ENCODE peak calls at places on chromosomes 12 and 14, in ten cellular contexts. L is pancreas, F is A549, D is left lung, Q is GM23338, C is retinal pigment epithelial cell, T is left ventricle myocardium inferior, I is AG04449, A is astrocyte of the cerebellum, Y is fibroblast of pulmonary artery. K is an unnamed sample.
A peak's percentile ranks its signal among the peaks of the same experiment; 100 is the strongest.

GRCh38 chr14:69214376-69214775 is 23.1 kb downstream of the EXD2 start:
- DNase-seq in L (no peak), F (peak; percentile 12), D (no peak), Q (no peak), C (no peak), T (no peak), I (no peak), A (no peak), Y (no peak), K (peak; percentile 70)

GRCh38 chr12:55820679-55821078 is 2.8 kb downstream of the ORMDL2 start:
- DNase-seq in L (no peak), F (peak; percentile 44), D (no peak), Q (peak; percentile 53), C (no peak), T (no peak), I (no peak), A (no peak), Y (peak; percentile 44), K (peak; percentile 55)

GRCh38 chr14:79638647-79639266 is 572.5 kb downstream of the DIO2 start:
- DNase-seq in L (no peak), F (no peak), D (no peak), Q (no peak), C (no peak), T (no peak), I (no peak), A (no peak), Y (no peak), K (no peak)

GRCh38 chr12:9065607-9065856 is 50.2 kb downstream of the A2M start:
- DNase-seq in L (no peak), F (no peak), D (no peak), Q (no peak), C (no peak), T (no peak), I (no peak), A (no peak), Y (no peak), K (no peak)

GRCh38 chr14:65167072-65167645 is 64.8 kb upstream of the MAX start:
- DNase-seq in L (no peak), F (peak; percentile 44), D (no peak), Q (peak; percentile 31), C (no peak), T (no peak), I (no peak), A (no peak), Y (no peak), K (peak; percentile 14)

GRCh38 chr12:56593909-56594621 is 36.1 kb downstream of the BAZ2A start:
- DNase-seq in L (no peak), F (peak; percentile 75), D (no peak), Q (peak; percentile 92), C (peak; percentile 74), T (no peak), I (peak; percentile 46), A (peak; percentile 41), Y (peak; percentile 87), K (peak; percentile 88)

GRCh38 chr14:85607571-85608219 is 77.8 kb downstream of the FLRT2 start:
- DNase-seq in L (no peak), F (peak; percentile 3), D (no peak), Q (no peak), C (peak; percentile 76), T (no peak), I (peak; percentile 67), A (peak; percentile 84), Y (peak; percentile 78), K (peak; percentile 89)

GRCh38 chr14:50092006-50092555 is 24.3 kb downstream of the VCPKMT start:
- DNase-seq in L (no peak), F (no peak), D (no peak), Q (peak; percentile 22), C (no peak), T (no peak), I (no peak), A (no peak), Y (no peak), K (no peak)

GRCh38 chr12:52200783-52201519 is 9.1 kb upstream of the KRT80 start:
- DNase-seq in L (peak; percentile 17), F (no peak), D (peak; percentile 49), Q (no peak), C (no peak), T (peak; percentile 7), I (no peak), A (no peak), Y (no peak), K (no peak)

GRCh38 chr12:129385637-129385990 is 518.2 kb downstream of the TMEM132D start:
- DNase-seq in L (no peak), F (no peak), D (no peak), Q (no peak), C (no peak), T (no peak), I (no peak), A (no peak), Y (no peak), K (no peak)

GRCh38 chr14:100994082-100994481 is 90.6 kb upstream of the RTL1 start:
- DNase-seq in L (no peak), F (peak; percentile 25), D (no peak), Q (no peak), C (no peak), T (no peak), I (no peak), A (no peak), Y (no peak), K (no peak)

GRCh38 chr14:99574099-99574880 is 29.7 kb downstream of the CCDC85C start:
- DNase-seq in L (peak; percentile 83), F (peak; percentile 76), D (no peak), Q (peak; percentile 84), C (peak; percentile 72), T (peak; percentile 37), I (peak; percentile 55), A (no peak), Y (peak; percentile 85), K (peak; percentile 79)

GRCh38 chr12:55925870-55926737 is 1.6 kb downstream of the PYM1 start:
- DNase-seq in L (no peak), F (no peak), D (no peak), Q (no peak), C (no peak), T (no peak), I (no peak), A (no peak), Y (no peak), K (peak; percentile 11)

GRCh38 chr12:56996793-56997545 is 9.4 kb downstream of the ZBTB39 start:
- DNase-seq in L (no peak), F (no peak), D (no peak), Q (no peak), C (no peak), T (no peak), I (no peak), A (no peak), Y (no peak), K (no peak)

GRCh38 chr12:75407683-75408082 is 16.8 kb downstream of the GLIPR1L2 start:
- DNase-seq in L (no peak), F (no peak), D (no peak), Q (no peak), C (no peak), T (no peak), I (no peak), A (no peak), Y (no peak), K (no peak)

GRCh38 chr12:124654666-124655316 is 87.4 kb upstream of the NCOR2 start:
- DNase-seq in L (peak; percentile 73), F (no peak), D (no peak), Q (no peak), C (no peak), T (peak; percentile 80), I (no peak), A (no peak), Y (no peak), K (no peak)

GRCh38 chr12:104482113-104482512 is 25.4 kb downstream of the CHST11 start:
- DNase-seq in L (no peak), F (no peak), D (no peak), Q (no peak), C (no peak), T (no peak), I (no peak), A (no peak), Y (no peak), K (no peak)

DNA sequence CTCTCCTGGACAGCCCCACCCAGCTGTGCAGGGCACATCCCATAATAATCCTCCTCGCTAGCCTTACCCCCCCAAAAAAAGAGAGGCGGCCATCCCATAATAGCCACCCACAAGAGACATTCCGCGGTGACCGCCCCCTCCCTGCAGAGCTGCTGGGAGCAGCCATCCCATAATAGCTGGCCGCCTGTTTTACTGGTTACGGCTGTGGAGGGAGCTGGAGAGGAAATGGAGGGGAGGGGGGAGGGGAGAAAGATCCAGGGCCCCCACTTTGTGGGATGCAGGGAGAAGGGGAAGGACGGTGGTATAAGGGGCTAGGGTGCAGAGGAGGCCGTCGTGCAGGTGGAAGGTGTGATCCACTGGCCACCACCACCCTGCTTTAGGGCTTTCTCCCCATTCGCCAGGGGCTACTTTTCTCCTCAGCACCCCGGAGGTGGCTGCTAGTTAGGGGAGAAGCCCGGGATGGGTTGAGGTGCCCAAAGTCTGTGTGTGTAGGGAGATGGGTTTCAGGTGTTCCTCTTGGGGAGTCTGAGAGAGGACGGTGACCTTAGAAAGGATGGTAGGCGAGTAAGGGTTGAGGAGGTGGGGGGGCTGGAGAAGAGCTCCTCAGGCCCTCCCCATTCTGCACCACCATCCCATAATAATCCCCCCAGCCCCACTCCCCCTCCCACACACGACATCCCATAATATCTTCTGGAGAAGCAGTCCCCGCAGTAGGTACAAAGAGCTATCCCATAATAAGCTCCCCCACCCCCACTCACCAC is 6.0 kb upstream of the CHD4 start:
- DNase-seq in L (peak; percentile 62), F (no peak), D (peak; percentile 82), Q (peak; percentile 61), C (no peak), T (peak; percentile 74), I (no peak), A (no peak), Y (peak; percentile 67), K (peak; percentile 86)
- H3K4me3 ChIP-seq in L (no peak overlapping the region), F (no peak overlapping the region), D (no peak overlapping the region), Q (peak overlapping the region; percentile 57), C (peak overlapping the region; percentile 12), T (peak overlapping the region; percentile 52), I (peak overlapping the region; percentile 12), A (no peak overlapping the region), Y (no peak overlapping the region), K (peak overlapping the region; percentile 37)

GRCh38 chr12:12017798-12018197 is 52.9 kb upstream of the BCL2L14 start:
- DNase-seq in L (no peak), F (no peak), D (no peak), Q (peak; percentile 74), C (no peak), T (no peak), I (no peak), A (no peak), Y (no peak), K (peak; percentile 32)
- TF ChIP-seq CTCF in L (no peak), F (peak; percentile 6), D (no peak), Q (peak; percentile 80), C (peak; percentile 26), T (peak; percentile 58), I (peak; percentile 9), A (peak; percentile 33), Y (peak; percentile 18), K (peak; percentile 62)

GRCh38 chr12:79454338-79454777 is 236.4 kb downstream of the PAWR start:
- DNase-seq in L (no peak), F (no peak), D (no peak), Q (no peak), C (peak; percentile 76), T (no peak), I (peak; percentile 28), A (peak; percentile 43), Y (peak; percentile 50), K (peak; percentile 90)
- H3K4me3 ChIP-seq in L (no peak overlapping the region), F (no peak overlapping the region), D (no peak overlapping the region), Q (no peak overlapping the region), C (peak overlapping the region; percentile 28), T (no peak overlapping the region), I (peak overlapping the region; percentile 38), A (no peak overlapping the region), Y (no peak overlapping the region), K (peak overlapping the region; percentile 30)

DNA sequence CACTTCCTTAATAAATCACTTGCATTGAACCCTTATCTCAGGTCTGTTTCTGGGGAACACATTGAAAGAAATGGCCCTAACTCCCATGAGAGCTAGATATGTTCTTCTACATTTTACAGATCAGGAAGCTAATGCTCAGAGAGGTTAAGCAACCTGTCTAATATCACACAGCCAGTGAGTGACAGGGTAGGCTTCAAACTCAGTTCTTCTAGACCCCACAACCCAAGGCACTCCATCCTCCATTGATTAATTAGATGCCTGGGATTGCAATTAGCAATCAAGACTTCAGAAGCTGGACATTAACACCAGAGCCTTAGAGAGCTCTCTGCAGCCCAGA is 59.8 kb downstream of the C14orf132 start:
- DNase-seq in L (no peak), F (no peak), D (no peak), Q (no peak), C (no peak), T (no peak), I (no peak), A (no peak), Y (no peak), K (no peak)
- TF ChIP-seq CTCF in L (no peak), F (no peak), D (no peak), Q (no peak), C (no peak), T (no peak), I (no peak), A (no peak), Y (no peak), K (no peak)